ENCODE peak calls at places on chromosome 20, in seven cellular contexts. I is mammary epithelial cell; A is epithelial cell of esophagus; G is cardiac muscle cell; C is thyroid gland; H is CD8-positive, alpha-beta T cell; B is HepG2. W is an unnamed sample.

GRCh38 chr20:35215066-35215956 is 11.2 kb upstream of the MMP24 start:
- DNase-seq in G (peak; percentile 53), I (peak; percentile 77), A (peak; percentile 91), B (peak; percentile 61), C (no peak), H (no peak), W (no peak)

GRCh38 chr20:17584684-17585083 is 14.8 kb downstream of the DSTN start:
- DNase-seq in B (no peak), G (no peak), A (no peak), I (no peak), C (no peak), H (no peak), W (no peak)

GRCh38 chr20:7775072-7775471 is 165.2 kb downstream of the HAO1 start:
- DNase-seq in A (no peak), B (no peak), I (no peak), H (no peak), G (no peak), C (peak; percentile 5), W (no peak)

GRCh38 chr20:35319206-35320197 is 27.3 kb upstream of the FAM83C start:
- DNase-seq in A (peak; percentile 65), I (no peak), H (no peak), B (no peak), C (no peak), G (no peak), W (no peak)

GRCh38 chr20:21387528-21387927 is 9.8 kb downstream of the NKX2-4 start:
- DNase-seq in A (peak; percentile 56), I (no peak), C (no peak), B (no peak), H (no peak), G (no peak), W (no peak)

GRCh38 chr20:50577175-50578018 is 67.2 kb downstream of the PTPN1 start:
- DNase-seq in A (no peak), H (no peak), C (peak; percentile 85), G (no peak), I (no peak), B (no peak), W (no peak)

GRCh38 chr20:1509237-1509636 is 18.0 kb upstream of the SIRPB2 start:
- DNase-seq in G (peak; percentile 35), A (peak; percentile 50), C (no peak), H (no peak), I (peak; percentile 54), B (peak; percentile 25), W (no peak)

GRCh38 chr20:4170621-4171537 is 155.5 kb upstream of the RNF24 start:
- DNase-seq in A (no peak), C (no peak), B (no peak), I (no peak), G (peak; percentile 71), H (no peak), W (peak; percentile 47)

GRCh38 chr20:4041748-4042411 is 26.5 kb upstream of the RNF24 start:
- DNase-seq in B (no peak), H (no peak), G (peak; percentile 99), I (peak; percentile 98), A (peak; percentile 99), C (peak; percentile 23), W (peak; percentile 49)

GRCh38 chr20:23246682-23247664 is 103.6 kb upstream of the NXT1 start:
- DNase-seq in B (no peak), I (no peak), C (peak; percentile 35), G (no peak), A (no peak), H (no peak), W (no peak)

GRCh38 chr20:51067792-51068191 is 44.9 kb upstream of the KCNG1 start:
- DNase-seq in B (no peak), C (no peak), I (no peak), A (no peak), H (no peak), G (peak; percentile 45), W (no peak)

DNA sequence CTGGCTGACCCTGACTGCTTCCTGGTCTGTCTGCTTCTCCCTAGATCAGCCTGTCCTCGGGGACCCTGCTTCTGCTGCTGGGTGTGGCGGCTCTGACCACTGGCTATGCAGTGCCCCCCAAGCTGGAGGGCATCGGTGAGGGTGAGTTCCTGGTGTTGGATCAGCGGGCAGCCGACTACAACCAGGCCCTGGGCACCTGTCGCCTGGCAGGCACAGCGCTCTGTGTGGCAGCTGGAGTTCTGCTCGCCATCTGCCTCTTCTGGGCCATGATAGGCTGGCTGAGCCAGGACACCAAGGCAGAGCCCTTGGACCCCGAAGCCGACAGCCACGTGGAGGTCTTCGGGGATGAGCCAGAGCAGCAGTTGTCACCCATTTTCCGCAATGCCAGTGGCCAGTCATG is 6.3 kb downstream of the NRSN2 start:
- DNase-seq in A (no peak), H (no peak), B (no peak), C (no peak), G (no peak), I (no peak), W (no peak)
- H3K4me3 ChIP-seq in A (no peak overlapping the region), H (no peak overlapping the region), B (no peak overlapping the region), C (no peak overlapping the region), G (no peak overlapping the region), I (no peak overlapping the region), W (no peak overlapping the region)

DNA sequence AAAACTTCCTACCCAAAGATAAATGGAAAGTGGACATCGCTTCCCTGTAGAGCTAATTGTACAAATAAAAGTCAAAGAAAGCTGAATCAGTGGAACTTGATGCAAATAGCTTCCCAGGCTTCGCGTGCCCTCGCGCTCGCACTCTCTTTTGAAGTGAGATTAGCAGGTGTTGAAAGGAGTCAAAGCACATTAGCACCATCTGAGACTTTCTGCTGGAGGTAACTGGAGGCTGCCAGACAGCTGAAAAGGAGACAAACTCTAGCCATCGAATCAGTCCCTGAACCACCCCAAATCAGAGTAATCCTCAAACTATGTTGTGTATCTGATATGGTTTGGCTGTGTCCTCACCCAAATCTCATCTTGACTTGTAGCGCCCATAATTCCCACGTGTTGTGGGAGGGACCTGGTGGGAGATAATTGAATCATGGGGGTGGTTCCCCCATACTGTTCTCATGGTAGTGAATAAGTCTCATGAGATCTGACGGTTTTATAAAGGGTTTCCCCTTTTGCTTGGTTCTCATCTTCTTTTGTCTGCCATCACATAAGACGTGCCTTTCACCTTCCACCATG is 23.7 kb downstream of the SULF2 start:
- DNase-seq in A (no peak), I (no peak), C (no peak), H (no peak), B (no peak), G (no peak), W (peak; percentile 61)
- H3K4me3 ChIP-seq in A (no peak overlapping the region), I (no peak overlapping the region), C (no peak overlapping the region), H (no peak overlapping the region), B (no peak overlapping the region), G (no peak overlapping the region), W (no peak overlapping the region)

DNA sequence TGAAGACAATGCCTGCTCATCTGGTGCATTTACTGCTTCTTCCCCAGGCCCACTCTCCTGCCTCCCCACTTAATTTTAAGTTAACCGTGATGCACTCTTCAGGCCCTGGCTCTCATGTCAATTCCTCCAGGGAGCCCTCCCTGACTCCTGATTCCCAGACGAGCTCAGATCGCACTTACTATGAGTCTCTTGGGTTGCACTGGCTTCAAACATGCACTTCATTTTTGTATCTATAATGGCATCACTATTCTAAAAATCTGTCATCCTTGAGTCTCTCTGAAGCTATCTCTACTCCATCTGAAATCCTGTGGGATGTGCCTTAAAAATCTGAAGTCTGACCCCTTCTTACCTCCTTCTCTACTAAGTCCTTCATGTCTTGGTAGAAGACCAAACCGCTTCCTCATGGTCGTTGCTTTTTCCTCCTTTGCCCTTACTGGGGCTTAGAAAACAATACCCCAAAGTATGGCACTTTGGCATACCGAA is 24.7 kb downstream of the COX4I2 start:
- DNase-seq in I (no peak), H (no peak), C (no peak), B (no peak), A (no peak), G (no peak), W (no peak)
- H3K4me3 ChIP-seq in I (no peak overlapping the region), H (no peak overlapping the region), C (no peak overlapping the region), B (no peak overlapping the region), A (no peak overlapping the region), G (no peak overlapping the region), W (no peak overlapping the region)

GRCh38 chr20:47208534-47209174 is 147.8 kb downstream of the ZMYND8 start:
- DNase-seq in B (no peak), G (no peak), I (no peak), C (no peak), H (no peak), A (no peak), W (no peak)

GRCh38 chr20:47211036-47211435 is 145.5 kb downstream of the ZMYND8 start:
- DNase-seq in C (no peak), A (no peak), G (no peak), H (no peak), B (no peak), I (no peak), W (no peak)

GRCh38 chr20:47210470-47210869 is 146.0 kb downstream of the ZMYND8 start:
- DNase-seq in C (no peak), H (no peak), A (no peak), I (no peak), G (no peak), B (no peak), W (no peak)

GRCh38 chr20:47212606-47213207 is 143.8 kb downstream of the ZMYND8 start:
- DNase-seq in G (no peak), H (no peak), I (no peak), C (no peak), A (no peak), B (no peak), W (no peak)

GRCh38 chr20:47209982-47210381 is 146.5 kb downstream of the ZMYND8 start:
- DNase-seq in H (no peak), A (no peak), B (no peak), I (no peak), C (no peak), G (no peak), W (no peak)
- H3K4me3 ChIP-seq in H (no peak overlapping the region), A (no peak overlapping the region), B (no peak overlapping the region), I (no peak overlapping the region), C (no peak overlapping the region), G (no peak overlapping the region), W (no peak overlapping the region)

GRCh38 chr20:63009988-63010769 is 3.4 kb upstream of the BHLHE23 start:
- DNase-seq in I (no peak), B (no peak), G (peak; percentile 13), A (no peak), H (peak; percentile 74), C (no peak), W (peak; percentile 75)
- H3K4me3 ChIP-seq in I (no peak overlapping the region), B (peak overlapping the region; percentile 57), G (no peak overlapping the region), A (no peak overlapping the region), H (peak overlapping the region; percentile 55), C (no peak overlapping the region), W (no peak overlapping the region)

W was measured in H7.